ENCODE peak calls at places on chromosomes 16 and 17, in five cellular contexts. W, Y, B, R and D are unnamed samples.

GRCh38 chr17:28276011-28276410 is 43.0 kb upstream of the TMEM97 start:
- DNase-seq in W (no peak), Y (no peak), B (no peak), R (no peak), D (no peak)

GRCh38 chr17:47857551-47858410 is 6.8 kb upstream of the SP6 start:
- DNase-seq in W (no peak), Y (no peak), B (no peak), R (no peak), D (no peak)

GRCh38 chr16:24977673-24978065 is 37.5 kb downstream of the ARHGAP17 start:
- DNase-seq in W (no peak), Y (no peak), B (no peak), R (no peak), D (no peak)

GRCh38 chr16:54586474-54587175 is 300.0 kb upstream of the IRX3 start:
- DNase-seq in W (no peak), Y (no peak), B (no peak), R (no peak), D (no peak)

GRCh38 chr16:67936124-67936875 is at the start of gene PSMB10:
- DNase-seq in W (peak; percentile 59), Y (peak; percentile 41), B (no peak), R (peak; percentile 47), D (peak; percentile 30)

GRCh38 chr16:19876501-19877059 is 8.1 kb downstream of the GPRC5B start:
- DNase-seq in W (no peak), Y (no peak), B (no peak), R (no peak), D (no peak)

GRCh38 chr17:1539811-1540210 is 22.8 kb downstream of the PITPNA start:
- DNase-seq in W (no peak), Y (no peak), B (no peak), R (no peak), D (no peak)

GRCh38 chr17:64007838-64008282 is 9.7 kb downstream of the PRR29 start:
- DNase-seq in W (no peak), Y (no peak), B (no peak), R (no peak), D (no peak)

GRCh38 chr16:78762222-78762621 is 662.8 kb downstream of the WWOX start:
- DNase-seq in W (no peak), Y (no peak), B (no peak), R (no peak), D (no peak)

GRCh38 chr17:5121186-5121841 is 5.5 kb downstream of the USP6 start:
- DNase-seq in W (peak; percentile 7), Y (peak; percentile 18), B (no peak), R (no peak), D (no peak)

GRCh38 chr17:5120036-5120435 is 4.2 kb downstream of the USP6 start:
- DNase-seq in W (no peak), Y (no peak), B (no peak), R (no peak), D (no peak)

GRCh38 chr17:5126719-5127488 is 11.1 kb downstream of the USP6 start:
- DNase-seq in W (no peak), Y (no peak), B (no peak), R (no peak), D (no peak)

GRCh38 chr17:5123343-5124124 is 7.7 kb downstream of the USP6 start:
- DNase-seq in W (no peak), Y (peak; percentile 20), B (no peak), R (no peak), D (no peak)

DNA sequence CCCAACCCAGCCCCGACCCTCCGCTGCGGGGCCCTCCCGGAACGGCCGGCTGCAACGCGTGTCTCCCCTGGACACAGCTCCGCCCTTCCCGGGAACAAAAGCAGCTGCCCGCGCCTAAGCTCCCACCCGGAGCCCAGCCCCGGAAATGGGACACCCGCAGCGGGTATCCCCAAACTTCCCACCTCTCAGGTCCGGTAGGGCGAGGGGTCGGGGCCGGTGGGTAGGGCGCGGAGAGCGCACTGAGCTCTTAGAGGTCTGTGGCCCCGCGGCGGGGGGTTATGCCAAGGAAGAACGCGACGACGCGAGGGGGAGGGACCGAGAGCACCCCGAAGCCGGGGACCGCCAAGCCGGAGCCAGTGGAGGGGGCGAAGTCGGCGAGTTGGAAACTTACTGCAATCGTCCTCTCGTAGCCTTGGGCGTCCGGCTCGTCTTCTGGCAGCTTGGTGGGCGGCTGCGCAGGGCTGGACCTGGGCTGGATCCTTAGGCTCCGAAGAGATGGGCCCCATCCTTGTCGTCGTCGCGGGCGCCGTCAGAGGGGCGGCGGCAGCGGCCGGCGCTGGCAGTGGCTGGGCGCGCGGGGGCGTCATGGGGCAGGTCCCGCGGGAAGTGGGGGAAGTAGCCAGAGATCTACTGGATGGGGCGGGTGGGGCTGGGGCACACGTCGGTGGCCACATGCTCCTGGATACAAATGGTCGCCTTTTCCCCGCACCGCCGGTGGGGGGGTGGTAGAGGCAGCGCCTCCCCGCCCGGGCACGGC is 6.9 kb downstream of the USP6 start:
- DNase-seq in W (peak; percentile 19), Y (peak; percentile 24), B (no peak), R (peak; percentile 49), D (peak; percentile 33)
- TF ChIP-seq CTCF in W (no peak), Y (no peak), B (no peak), R (no peak), D (no peak)

GRCh38 chr16:80366023-80366422 is 174.8 kb upstream of the DYNLRB2 start:
- DNase-seq in W (no peak), Y (no peak), B (no peak), R (no peak), D (no peak)

GRCh38 chr16:80369138-80369537 is 171.7 kb upstream of the DYNLRB2 start:
- DNase-seq in W (no peak), Y (no peak), B (no peak), R (no peak), D (no peak)

GRCh38 chr16:80367037-80367658 is 173.6 kb upstream of the DYNLRB2 start:
- DNase-seq in W (no peak), Y (no peak), B (no peak), R (no peak), D (no peak)

GRCh38 chr16:80372341-80372740 is 168.5 kb upstream of the DYNLRB2 start:
- DNase-seq in W (no peak), Y (no peak), B (no peak), R (no peak), D (no peak)

DNA sequence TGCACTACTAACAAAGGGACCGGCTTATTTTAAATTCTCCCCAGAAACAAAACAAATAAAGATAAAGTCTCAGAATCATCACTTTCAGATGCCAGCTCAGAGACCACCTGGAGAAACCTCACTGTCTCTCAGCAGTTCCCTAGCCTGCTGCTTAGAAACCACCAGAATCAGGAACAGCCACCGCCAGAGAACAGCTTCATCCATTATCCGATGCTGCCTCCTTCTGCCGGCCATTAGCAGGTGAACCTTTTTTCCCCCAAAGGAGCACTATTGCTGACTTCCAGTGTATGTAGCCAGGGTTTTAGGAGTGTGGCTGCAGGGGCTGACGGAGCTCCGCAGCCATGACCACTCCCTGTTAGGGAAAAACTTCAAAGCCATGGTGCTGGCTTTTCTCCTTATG is 171.2 kb upstream of the DYNLRB2 start:
- DNase-seq in W (peak; percentile 37), Y (peak; percentile 55), B (no peak), R (peak; percentile 54), D (peak; percentile 24)
- TF ChIP-seq CTCF in W (peak; percentile 49), Y (no peak), B (no peak), R (peak; percentile 49), D (no peak)

GRCh38 chr16:50669741-50670140 is 11.4 kb downstream of the SNX20 start:
- DNase-seq in W (no peak), Y (no peak), B (no peak), R (no peak), D (no peak)

GRCh38 chr16:50670476-50670875 is 10.6 kb downstream of the SNX20 start:
- DNase-seq in W (no peak), Y (no peak), B (no peak), R (no peak), D (no peak)

GRCh38 chr16:50673496-50674275 is 7.4 kb downstream of the SNX20 start:
- DNase-seq in W (no peak), Y (no peak), B (no peak), R (no peak), D (no peak)

GRCh38 chr16:50674831-50675230 is 6.3 kb downstream of the SNX20 start:
- DNase-seq in W (no peak), Y (no peak), B (no peak), R (no peak), D (no peak)

GRCh38 chr16:50671644-50672260 is 9.4 kb downstream of the SNX20 start:
- DNase-seq in W (no peak), Y (no peak), B (peak; percentile 64), R (peak; percentile 38), D (peak; percentile 44)
- TF ChIP-seq CTCF in W (no peak), Y (no peak), B (peak; percentile 91), R (peak; percentile 47), D (peak; percentile 85)

DNA sequence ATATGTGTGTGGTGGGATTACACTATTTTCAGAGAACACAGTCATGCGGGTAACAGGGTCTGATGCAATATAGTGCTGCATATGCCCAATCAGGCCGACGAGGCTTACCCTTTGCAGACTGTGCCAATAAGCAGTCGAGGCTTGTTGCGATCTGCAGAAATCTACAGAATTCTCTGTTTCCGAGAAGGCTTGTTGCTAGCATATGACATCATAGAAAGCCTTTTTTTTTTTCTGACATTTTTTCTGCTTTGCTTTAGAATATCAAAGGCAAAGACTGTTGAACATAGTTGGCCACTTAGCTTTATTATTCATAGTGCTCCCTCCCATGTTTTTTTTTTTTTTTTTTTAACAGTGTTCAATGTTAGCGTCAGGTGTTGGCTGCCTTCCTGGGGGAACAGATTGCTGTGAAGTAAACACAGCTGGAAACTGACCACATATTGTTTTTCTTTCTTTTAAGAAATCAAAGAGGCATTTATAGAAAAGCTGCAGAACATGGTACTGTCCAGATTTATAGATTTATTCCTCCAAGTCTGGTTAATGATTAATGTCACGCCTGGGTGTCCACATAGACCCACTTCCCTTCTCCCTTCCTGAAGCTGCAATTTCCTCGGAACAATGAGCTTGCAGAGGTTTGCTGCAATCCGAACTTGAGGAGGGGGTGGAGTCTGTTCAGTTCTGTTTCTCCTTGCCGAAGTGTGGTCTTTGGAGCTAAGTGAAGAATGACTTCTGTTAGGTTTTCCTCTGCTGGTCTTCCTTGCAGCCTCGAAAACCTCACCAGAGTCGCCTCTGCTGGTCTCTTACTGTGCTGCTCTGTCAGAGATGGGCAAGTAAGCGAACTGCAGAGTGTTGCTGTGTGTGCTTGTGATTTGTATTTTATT is 87.3 kb downstream of the MAP2K6 start:
- DNase-seq in W (peak; percentile 32), Y (peak; percentile 49), B (no peak), R (peak; percentile 37), D (peak; percentile 39)
- TF ChIP-seq CTCF in W (no peak), Y (no peak), B (no peak), R (no peak), D (no peak)